ENCODE peak calls at places on chromosomes 1 and 21, in seven cellular contexts. E is right atrium auricular region; C is endothelial cell; K is NCI-H510A treated with DMSO at 0.1 percent for 48 hours; A is stimulated activated CD8-positive, alpha-beta memory T cell treated with anti-CD3 and anti-CD28 coated beads, Interleukin-4, amount 100 ng/mL, for 48 hours; U is body of pancreas; J is activated T-helper 2 cell treated with anti-CD3 and anti-CD28 coated beads, Interferon-gamma antibody, Interleukin-2, Interleukin-4, amounts not matched to agents 10 μg/mL and 5 μg/mL and 100 μg/mL, durations not matched to agents 14 hours and 24 hours and 36 hours. Q is an unnamed sample.
A peak's percentile ranks its signal among the peaks of the same experiment; 100 is the strongest.

GRCh38 chr1:117663156-117663902 is 57.5 kb downstream of the TENT5C start:
- DNase-seq in A (no peak), U (no peak), J (no peak), C (no peak), E (no peak), K (no peak), Q (no peak)

GRCh38 chr1:93076268-93076667 is 2.8 kb upstream of the MTF2 start:
- DNase-seq in C (no peak), A (no peak), J (no peak), K (no peak), E (no peak), U (no peak), Q (no peak)

GRCh38 chr1:157960773-157961172 is 32.7 kb upstream of the KIRREL1 start:
- DNase-seq in A (no peak), J (no peak), C (no peak), K (no peak), E (no peak), U (no peak), Q (no peak)

GRCh38 chr1:205576805-205577761 is 54.7 kb downstream of the ELK4 start:
- DNase-seq in U (no peak), K (no peak), C (no peak), E (no peak), A (peak; percentile 14), J (no peak), Q (no peak)

GRCh38 chr1:167246971-167247370 is 26.3 kb downstream of the POU2F1 start:
- DNase-seq in K (no peak), C (no peak), A (no peak), U (no peak), J (no peak), E (no peak), Q (no peak)

GRCh38 chr21:46183910-46184624 is at the start of gene SPATC1L:
- DNase-seq in J (no peak), K (peak; percentile 14), A (peak; percentile 74), U (peak; percentile 59), C (peak; percentile 43), E (peak; percentile 68), Q (peak; percentile 73)

GRCh38 chr21:14888202-14888601 is 176.6 kb downstream of the NRIP1 start:
- DNase-seq in A (no peak), K (no peak), C (no peak), J (no peak), U (no peak), E (no peak), Q (no peak)

GRCh38 chr21:33070921-33071877 is 1.3 kb downstream of the OLIG1 start:
- DNase-seq in C (peak; percentile 26), K (peak; percentile 41), J (no peak), A (peak; percentile 34), U (no peak), E (no peak), Q (no peak)

GRCh38 chr1:64122588-64122987 is 80.8 kb upstream of the UBE2U start:
- DNase-seq in E (no peak), C (no peak), A (no peak), U (no peak), K (no peak), J (no peak), Q (no peak)

GRCh38 chr1:198833706-198834497 is 195.1 kb downstream of the PTPRC start:
- DNase-seq in J (no peak), A (no peak), E (no peak), U (no peak), C (no peak), K (no peak), Q (no peak)

GRCh38 chr1:28668956-28669719 is 554 bp downstream of the GMEB1 start:
- DNase-seq in E (no peak), A (peak; percentile 65), K (peak; percentile 52), C (peak; percentile 51), U (peak; percentile 22), J (peak; percentile 40), Q (peak; percentile 57)

GRCh38 chr1:203325004-203325417 is 19.7 kb downstream of the BTG2 start:
- DNase-seq in K (peak; percentile 66), J (peak; percentile 52), A (peak; percentile 69), E (no peak), U (peak; percentile 28), C (no peak), Q (no peak)

GRCh38 chr21:36816556-36817130 is 117.7 kb downstream of the SIM2 start:
- DNase-seq in C (no peak), U (no peak), E (peak; percentile 21), J (no peak), K (no peak), A (no peak), Q (no peak)

GRCh38 chr1:107405241-107405640 is 264.4 kb downstream of the NTNG1 start:
- DNase-seq in J (no peak), C (no peak), K (no peak), A (no peak), E (no peak), U (peak; percentile 5), Q (no peak)

GRCh38 chr21:34950980-34951379 is 98.1 kb downstream of the RUNX1 start:
- DNase-seq in U (no peak), C (no peak), A (no peak), J (no peak), K (peak; percentile 15), E (no peak), Q (no peak)

GRCh38 chr1:2982615-2983318 is 38.5 kb upstream of the ACTRT2 start:
- DNase-seq in A (no peak), U (no peak), J (no peak), E (no peak), C (no peak), K (no peak), Q (no peak)

Q was measured in SK-N-DZ.